ENCODE peak calls at places on chromosomes 3 and 15, in four cellular contexts. One of them, this sample, is unnamed.

GRCh38 chr15:38299216-38299615 is 46.6 kb downstream of the SPRED1 start:
- DNase-seq in adrenal gland: no peak
- DNase-seq in uterus: no peak
- DNase-seq in astrocyte: peak
- DNase-seq in this sample: no peak

GRCh38 chr15:68502398-68502901 is 70.5 kb upstream of the ITGA11 start:
- DNase-seq in astrocyte: no peak
- DNase-seq in adrenal gland: no peak
- DNase-seq in uterus: peak
- DNase-seq in this sample: no peak

GRCh38 chr3:158700559-158700958 is 28.1 kb upstream of the LXN start:
- DNase-seq in uterus: no peak
- DNase-seq in adrenal gland: peak
- DNase-seq in astrocyte: peak
- DNase-seq in this sample: no peak

GRCh38 chr3:8891774-8892173 is 71.5 kb downstream of the RAD18 start:
- DNase-seq in astrocyte: peak
- DNase-seq in uterus: no peak
- DNase-seq in adrenal gland: no peak
- DNase-seq in this sample: no peak

GRCh38 chr3:39882111-39882510 is 72.7 kb downstream of the MYRIP start:
- DNase-seq in astrocyte: no peak
- DNase-seq in adrenal gland: no peak
- DNase-seq in uterus: no peak
- DNase-seq in this sample: no peak

GRCh38 chr3:82133070-82133606 is 371.7 kb upstream of the GBE1 start:
- DNase-seq in astrocyte: peak
- DNase-seq in adrenal gland: peak
- DNase-seq in uterus: peak
- DNase-seq in this sample: no peak

GRCh38 chr15:90839187-90840071 is 29.0 kb upstream of the FURIN start:
- DNase-seq in adrenal gland: peak
- DNase-seq in astrocyte: peak
- DNase-seq in uterus: no peak
- DNase-seq in this sample: no peak

GRCh38 chr3:190384241-190384863 is 3.6 kb upstream of the CLDN16 start:
- DNase-seq in astrocyte: peak
- DNase-seq in adrenal gland: peak
- DNase-seq in uterus: no peak
- DNase-seq in this sample: no peak

GRCh38 chr3:142929890-142930289 is 33.6 kb downstream of the PAQR9 start:
- DNase-seq in uterus: no peak
- DNase-seq in adrenal gland: no peak
- DNase-seq in astrocyte: no peak
- DNase-seq in this sample: no peak

GRCh38 chr3:71463622-71464021 is 119.9 kb downstream of the FOXP1 start:
- DNase-seq in uterus: no peak
- DNase-seq in astrocyte: peak
- DNase-seq in adrenal gland: no peak
- DNase-seq in this sample: no peak

GRCh38 chr15:85380860-85381535 is 595 bp downstream of the AKAP13 start:
- DNase-seq in uterus: peak
- DNase-seq in adrenal gland: peak
- DNase-seq in astrocyte: peak
- DNase-seq in this sample: peak

GRCh38 chr15:32029862-32030781 is at the start of gene CHRNA7:
- DNase-seq in uterus: peak
- DNase-seq in adrenal gland: peak
- DNase-seq in astrocyte: peak
- DNase-seq in this sample: peak

GRCh38 chr15:65086680-65087111 is 10.2 kb downstream of the KBTBD13 start:
- DNase-seq in astrocyte: no peak
- DNase-seq in uterus: no peak
- DNase-seq in adrenal gland: no peak
- DNase-seq in this sample: no peak

GRCh38 chr15:45197512-45197911 is 9.7 kb upstream of the SHF start:
- DNase-seq in astrocyte: no peak
- DNase-seq in uterus: no peak
- DNase-seq in adrenal gland: no peak
- DNase-seq in this sample: no peak

GRCh38 chr3:169052465-169053302 is 610.8 kb downstream of the MECOM start:
- DNase-seq in uterus: no peak
- DNase-seq in astrocyte: no peak
- DNase-seq in adrenal gland: no peak
- DNase-seq in this sample: no peak

GRCh38 chr15:80068578-80068977 is 9.1 kb downstream of the ZFAND6 start:
- DNase-seq in uterus: no peak
- DNase-seq in astrocyte: peak
- DNase-seq in adrenal gland: no peak
- DNase-seq in this sample: no peak

GRCh38 chr3:13584901-13585300 is 36.0 kb downstream of the FBLN2 start:
- DNase-seq in adrenal gland: no peak
- DNase-seq in astrocyte: no peak
- DNase-seq in uterus: no peak
- DNase-seq in this sample: no peak

GRCh38 chr3:139238281-139239030 is 105.4 kb upstream of the MRPS22 start:
- DNase-seq in uterus: no peak
- DNase-seq in adrenal gland: no peak
- DNase-seq in astrocyte: no peak
- DNase-seq in this sample: no peak

GRCh38 chr3:136885357-136886213 is 23.6 kb downstream of the NCK1 start:
- DNase-seq in adrenal gland: no peak
- DNase-seq in uterus: no peak
- DNase-seq in astrocyte: no peak
- DNase-seq in this sample: no peak

GRCh38 chr15:59371458-59372351 is 966 bp downstream of the MYO1E start:
- DNase-seq in uterus: peak
- DNase-seq in astrocyte: no peak
- DNase-seq in adrenal gland: peak
- DNase-seq in this sample: peak

GRCh38 chr3:87987952-87988351 is 70.9 kb downstream of the CGGBP1 start:
- DNase-seq in adrenal gland: no peak
- DNase-seq in uterus: no peak
- DNase-seq in astrocyte: no peak
- DNase-seq in this sample: no peak

GRCh38 chr3:134054231-134054630 is 24.5 kb upstream of the SLCO2A1 start:
- DNase-seq in astrocyte: no peak
- DNase-seq in adrenal gland: no peak
- DNase-seq in uterus: no peak
- DNase-seq in this sample: no peak

GRCh38 chr3:50912746-50913145 is 238.0 kb downstream of the DOCK3 start:
- DNase-seq in uterus: no peak
- DNase-seq in adrenal gland: no peak
- DNase-seq in astrocyte: no peak
- DNase-seq in this sample: no peak

GRCh38 chr3:62363275-62363674 is 10.1 kb downstream of the FEZF2 start:
- DNase-seq in adrenal gland: no peak
- DNase-seq in uterus: no peak
- DNase-seq in astrocyte: no peak
- DNase-seq in this sample: no peak

GRCh38 chr15:94909510-94909909 is 678.1 kb downstream of the MCTP2 start:
- DNase-seq in uterus: no peak
- DNase-seq in adrenal gland: no peak
- DNase-seq in astrocyte: no peak
- DNase-seq in this sample: no peak

GRCh38 chr3:187296058-187296457 is 4.5 kb upstream of the MASP1 start:
- DNase-seq in adrenal gland: no peak
- DNase-seq in astrocyte: no peak
- DNase-seq in uterus: no peak
- DNase-seq in this sample: no peak

GRCh38 chr3:39299279-39299678 is 19.4 kb upstream of the CX3CR1 start:
- DNase-seq in uterus: no peak
- DNase-seq in astrocyte: no peak
- DNase-seq in adrenal gland: no peak
- DNase-seq in this sample: no peak

GRCh38 chr3:4994144-4994730 is 15.0 kb downstream of the BHLHE40 start:
- DNase-seq in uterus: no peak
- DNase-seq in astrocyte: peak
- DNase-seq in adrenal gland: peak
- DNase-seq in this sample: peak

GRCh38 chr3:36164400-36164799 is 215.9 kb upstream of the STAC start:
- DNase-seq in astrocyte: no peak
- DNase-seq in uterus: no peak
- DNase-seq in adrenal gland: no peak
- DNase-seq in this sample: no peak

GRCh38 chr3:13025090-13025489 is 48.1 kb downstream of the IQSEC1 start:
- DNase-seq in astrocyte: peak
- DNase-seq in adrenal gland: peak
- DNase-seq in uterus: no peak
- DNase-seq in this sample: no peak

GRCh38 chr3:108500728-108501127 is 9.7 kb downstream of the MYH15 start:
- DNase-seq in astrocyte: no peak
- DNase-seq in adrenal gland: no peak
- DNase-seq in uterus: no peak
- DNase-seq in this sample: no peak

GRCh38 chr15:75038948-75039533 is 15.7 kb downstream of the PPCDC start:
- DNase-seq in adrenal gland: no peak
- DNase-seq in astrocyte: no peak
- DNase-seq in uterus: no peak
- DNase-seq in this sample: no peak

GRCh38 chr15:75042730-75043508 is 19.5 kb downstream of the PPCDC start:
- DNase-seq in uterus: peak
- DNase-seq in astrocyte: peak
- DNase-seq in adrenal gland: peak
- DNase-seq in this sample: no peak

GRCh38 chr15:75044258-75044878 is 21.0 kb downstream of the PPCDC start:
- DNase-seq in astrocyte: no peak
- DNase-seq in uterus: no peak
- DNase-seq in adrenal gland: peak
- DNase-seq in this sample: no peak

GRCh38 chr15:75045332-75046015 is 22.1 kb downstream of the PPCDC start:
- DNase-seq in uterus: no peak
- DNase-seq in adrenal gland: no peak
- DNase-seq in astrocyte: no peak
- DNase-seq in this sample: no peak

DNA sequence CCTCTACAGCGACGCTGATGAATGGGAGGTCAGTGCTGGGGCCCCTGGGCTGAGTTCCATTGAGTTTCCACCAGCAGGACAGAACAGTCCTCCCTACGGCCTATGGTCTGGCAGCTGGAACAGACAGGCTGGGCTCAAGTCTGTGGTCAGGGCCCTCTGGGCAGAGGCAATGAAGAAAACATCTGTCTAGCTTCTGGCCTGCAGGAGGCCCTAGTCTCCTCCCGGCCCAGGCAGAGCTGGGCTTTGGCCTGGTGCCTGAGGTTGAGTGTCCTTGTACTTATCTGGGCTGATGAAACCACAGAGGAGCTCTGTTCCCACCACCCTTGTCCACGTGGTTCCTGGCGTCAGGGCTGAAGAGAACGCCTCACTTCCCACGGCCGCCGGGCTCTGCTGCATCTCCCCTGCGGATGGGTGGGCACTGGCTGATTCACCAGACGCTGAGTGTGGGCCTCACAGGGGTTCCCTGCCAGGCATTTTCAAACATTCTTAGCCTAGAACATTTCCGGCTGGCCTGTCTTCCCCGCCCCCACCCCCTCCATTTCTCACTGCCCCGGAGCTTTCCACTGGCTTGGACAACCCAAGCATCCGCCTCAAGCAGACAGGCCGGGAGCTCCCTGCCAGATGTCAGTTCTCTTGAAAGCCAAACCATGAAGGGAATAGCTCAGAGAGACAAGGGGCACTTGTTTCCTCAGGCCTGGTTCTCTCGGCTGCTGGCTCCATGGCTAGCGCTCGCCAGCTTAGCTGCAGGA is 20.3 kb downstream of the PPCDC start:
- DNase-seq in uterus: peak
- DNase-seq in adrenal gland: peak
- DNase-seq in astrocyte: peak
- DNase-seq in this sample: no peak
- TF ChIP-seq CTCF in uterus: peak
- TF ChIP-seq CTCF in adrenal gland: peak
- TF ChIP-seq CTCF in astrocyte: peak
- TF ChIP-seq CTCF in this sample: no peak

GRCh38 chr3:128241741-128242140 is 88.5 kb downstream of the EEFSEC start:
- DNase-seq in uterus: no peak
- DNase-seq in adrenal gland: no peak
- DNase-seq in astrocyte: no peak
- DNase-seq in this sample: no peak
- TF ChIP-seq CTCF in uterus: no peak
- TF ChIP-seq CTCF in adrenal gland: no peak
- TF ChIP-seq CTCF in astrocyte: no peak
- TF ChIP-seq CTCF in this sample: no peak

DNA sequence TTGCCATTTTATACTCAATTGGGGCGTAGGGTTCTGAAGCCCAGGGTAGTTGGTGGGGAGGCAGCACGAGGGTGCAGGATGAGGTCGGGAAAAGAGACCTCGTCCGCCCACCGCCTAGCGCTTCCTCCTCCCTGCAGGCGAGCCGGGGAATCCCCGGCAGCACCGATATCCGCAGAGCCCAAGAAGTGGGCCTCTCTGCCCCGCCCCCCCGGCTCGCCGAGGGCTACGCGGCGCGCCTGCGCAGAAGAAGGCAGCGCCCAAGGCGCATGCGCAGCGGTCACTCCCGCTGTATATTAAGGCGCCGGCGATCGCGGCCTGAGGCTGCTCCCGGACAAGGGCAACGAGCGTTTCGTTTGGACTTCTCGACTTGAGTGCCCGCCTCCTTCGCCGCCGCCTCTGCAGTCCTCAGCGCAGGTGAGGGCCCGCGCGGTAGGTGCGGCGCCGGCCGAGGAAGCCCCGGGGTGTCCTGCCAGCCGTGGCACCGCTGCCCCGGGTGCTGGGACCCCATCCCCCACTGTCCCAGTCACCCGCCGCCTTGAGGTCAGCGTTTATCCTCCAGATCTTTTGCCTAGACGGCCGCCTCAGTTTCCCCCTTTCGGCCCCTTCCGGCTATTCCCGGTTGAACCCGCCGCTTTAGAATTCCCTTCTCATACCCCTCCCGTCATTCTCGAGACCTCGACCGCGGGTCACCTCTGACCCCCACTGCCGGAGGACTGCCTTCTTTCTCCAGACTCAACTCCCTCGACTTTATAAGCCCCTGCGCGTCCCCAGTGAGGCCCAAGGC is at the start of gene ALAS1:
- DNase-seq in adrenal gland: peak
- DNase-seq in astrocyte: peak
- DNase-seq in uterus: peak
- DNase-seq in this sample: peak
- TF ChIP-seq CTCF in adrenal gland: peak
- TF ChIP-seq CTCF in astrocyte: no peak
- TF ChIP-seq CTCF in uterus: no peak
- TF ChIP-seq CTCF in this sample: peak

GRCh38 chr3:149967067-149967685 is 3.5 kb downstream of the PFN2 start:
- DNase-seq in adrenal gland: no peak
- DNase-seq in uterus: no peak
- DNase-seq in astrocyte: no peak
- DNase-seq in this sample: no peak

GRCh38 chr3:149969945-149970715 is 565 bp downstream of the PFN2 start:
- DNase-seq in astrocyte: peak
- DNase-seq in uterus: peak
- DNase-seq in adrenal gland: peak
- DNase-seq in this sample: peak

GRCh38 chr3:149968216-149968615 is 2.5 kb downstream of the PFN2 start:
- DNase-seq in adrenal gland: no peak
- DNase-seq in uterus: no peak
- DNase-seq in astrocyte: peak
- DNase-seq in this sample: no peak

GRCh38 chr3:149970716-149971402 is at the start of gene PFN2:
- DNase-seq in astrocyte: peak
- DNase-seq in uterus: peak
- DNase-seq in adrenal gland: peak
- DNase-seq in this sample: peak

GRCh38 chr3:149969110-149969944 is 1.4 kb downstream of the PFN2 start:
- DNase-seq in adrenal gland: peak
- DNase-seq in uterus: peak
- DNase-seq in astrocyte: peak
- DNase-seq in this sample: no peak
- TF ChIP-seq CTCF in adrenal gland: no peak
- TF ChIP-seq CTCF in uterus: no peak
- TF ChIP-seq CTCF in astrocyte: no peak
- TF ChIP-seq CTCF in this sample: peak

This sample was measured in type B pancreatic cell.